ENCODE peak calls at places on chromosomes 4 and X, in six cellular contexts. G is uterus, I is testis, F is brain microvascular endothelial cell, B is H9, M is left ventricle myocardium inferior. T is an unnamed sample. For H3K27me3, the result is how much of the 10 kb centered on the place peaks cover.

GRCh38 chr4:4871267-4872147 is 12.0 kb downstream of the MSX1 start:
- DNase-seq in M (no peak), I (no peak), F (no peak), B (no peak), G (no peak), T (no peak)

GRCh38 chrX:22220941-22221340 is 51.8 kb upstream of the CBLL2 start:
- DNase-seq in G (no peak), M (no peak), B (no peak), I (no peak), F (peak), T (no peak)

GRCh38 chr4:7890635-7891393 is 48.8 kb downstream of the AFAP1 start:
- DNase-seq in F (no peak), I (no peak), G (no peak), M (no peak), B (no peak), T (no peak)

GRCh38 chrX:3950373-3950772 is 236.9 kb upstream of the PRKX start:
- DNase-seq in I (no peak), F (peak), B (no peak), G (no peak), M (no peak), T (no peak)

GRCh38 chr4:158033416-158033863 is 139.4 kb downstream of the GASK1B start:
- DNase-seq in I (no peak), G (no peak), M (no peak), B (no peak), F (peak), T (no peak)

GRCh38 chr4:186845137-186845842 is 121.6 kb upstream of the FAT1 start:
- DNase-seq in G (peak), F (peak), M (no peak), I (peak), B (no peak), T (no peak)

GRCh38 chrX:103437147-103437873 is 61.0 kb downstream of the BEX3 start:
- DNase-seq in I (no peak), M (no peak), B (no peak), G (no peak), F (no peak), T (no peak)

GRCh38 chrX:9604111-9604907 is 139.5 kb downstream of the TBL1X start:
- DNase-seq in M (peak), F (no peak), G (peak), I (peak), B (no peak), T (peak)

GRCh38 chr4:122577808-122578781 is 42.8 kb downstream of the IL21 start:
- DNase-seq in B (no peak), F (peak), M (no peak), G (no peak), I (peak), T (no peak)

GRCh38 chr4:13427599-13428325 is 56.4 kb downstream of the RAB28 start:
- DNase-seq in I (no peak), G (no peak), B (no peak), F (no peak), M (no peak), T (no peak)

DNA sequence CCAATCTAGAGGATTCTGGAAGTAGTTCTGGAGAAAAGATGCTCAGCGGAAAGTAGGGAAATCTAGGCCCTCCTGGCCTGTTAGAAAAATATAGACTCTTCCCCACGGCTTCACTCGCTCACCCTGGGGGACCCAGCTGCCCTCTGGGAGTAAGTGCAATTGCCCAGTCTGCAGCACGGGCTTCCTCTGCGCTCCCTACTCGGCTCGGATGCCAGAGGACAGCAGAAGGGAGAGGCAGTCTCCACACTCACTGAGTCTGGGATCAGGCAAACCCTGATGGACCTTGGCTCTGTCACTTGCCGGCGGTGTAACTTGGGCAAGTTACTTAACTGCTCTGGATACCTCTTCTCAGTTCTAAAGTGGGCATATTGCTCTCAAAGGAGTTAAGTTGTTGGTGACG is 2.1 kb downstream of the SHISA3 start:
- DNase-seq in F (no peak), G (no peak), B (peak), I (no peak), M (no peak), T (no peak)
- H3K27me3 ChIP-seq in F (under half), G (under half), B (under half), I (under half), M (under half), T (under half)

GRCh38 chr4:184825394-184826314 is at the start of gene ACSL1:
- DNase-seq in I (peak), B (peak), G (peak), F (peak), M (peak), T (peak)
- H3K27ac ChIP-seq in I (peak), B (no peak), G (peak), F (peak), M (peak), T (peak)

GRCh38 chr4:140054861-140055260 is 99.1 kb downstream of the MAML3 start:
- DNase-seq in I (no peak), F (no peak), B (no peak), M (no peak), G (no peak), T (no peak)

GRCh38 chr4:140052050-140052449 is 101.9 kb downstream of the MAML3 start:
- DNase-seq in F (peak), B (no peak), I (peak), G (peak), M (peak), T (peak)

GRCh38 chr4:140056015-140056414 is 98.0 kb downstream of the MAML3 start:
- DNase-seq in G (no peak), F (no peak), M (no peak), B (no peak), I (no peak), T (no peak)

GRCh38 chr4:140049924-140050681 is 103.9 kb downstream of the MAML3 start:
- DNase-seq in G (no peak), B (peak), F (no peak), I (peak), M (no peak), T (no peak)

GRCh38 chr4:140053185-140053584 is 100.8 kb downstream of the MAML3 start:
- DNase-seq in B (no peak), G (no peak), F (no peak), M (no peak), I (no peak), T (no peak)
- H3K27me3 ChIP-seq in B (under half), G (under half), F (under half), M (under half), I (under half), T (under half)

GRCh38 chr4:1899149-1900086 is 28.2 kb downstream of the NSD2 start:
- DNase-seq in I (peak), G (peak), M (peak), B (peak), F (peak), T (peak)

GRCh38 chr4:1898681-1899080 is 27.5 kb downstream of the NSD2 start:
- DNase-seq in G (no peak), I (no peak), B (no peak), F (no peak), M (no peak), T (no peak)

GRCh38 chr4:1896658-1896991 is 25.4 kb downstream of the NSD2 start:
- DNase-seq in G (no peak), B (no peak), F (no peak), I (no peak), M (no peak), T (no peak)

GRCh38 chr4:1895971-1896657 is 24.9 kb downstream of the NSD2 start:
- DNase-seq in B (no peak), F (no peak), M (no peak), G (no peak), I (no peak), T (no peak)

DNA sequence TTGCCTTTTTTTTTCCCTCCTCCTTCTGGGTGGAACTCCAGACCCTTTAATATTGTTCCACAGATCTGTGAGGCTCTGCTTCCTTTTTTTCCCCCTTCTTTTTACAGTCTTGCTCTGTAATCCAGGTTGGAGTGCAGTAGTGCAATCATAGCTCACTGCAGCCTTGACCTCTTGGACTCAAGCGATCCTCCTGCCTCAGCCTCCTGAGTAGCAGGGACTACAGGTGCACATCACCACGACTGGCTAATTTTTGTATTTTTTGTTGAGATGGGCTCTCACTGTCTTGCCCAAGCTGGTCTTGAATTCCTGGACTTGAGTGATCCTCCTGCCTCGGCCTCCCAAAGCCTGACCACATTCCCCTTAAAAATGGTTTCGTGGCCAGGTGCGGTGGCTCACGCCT is 26.8 kb downstream of the NSD2 start:
- DNase-seq in B (no peak), G (no peak), F (no peak), I (no peak), M (no peak), T (no peak)
- H3K27ac ChIP-seq in B (no peak), G (no peak), F (no peak), I (no peak), M (no peak), T (no peak)